ENCODE peak calls at places on chromosomes 16 and 17, in eight cellular contexts. P is T47D, O is GM03348, Q is dorsolateral prefrontal cortex, F is aorta, Y is foreskin fibroblast, J is kidney epithelial cell, V is T-helper 9 cell. A is an unnamed sample.
A peak's percentile ranks its signal among the peaks of the same experiment; 100 is the strongest.

GRCh38 chr16:11868412-11868980 is 17.2 kb upstream of the RSL1D1 start:
- DNase-seq in J (no peak), Q (no peak), O (no peak), V (no peak), F (no peak), Y (no peak), P (no peak), A (no peak)

GRCh38 chr17:17484451-17484899 is 7.7 kb downstream of the MED9 start:
- DNase-seq in F (no peak), O (no peak), Q (no peak), V (no peak), J (no peak), P (no peak), Y (no peak), A (no peak)

GRCh38 chr17:42276359-42276608 is at the start of gene STAT5B:
- DNase-seq in Y (peak; percentile 70), V (peak; percentile 48), F (peak; percentile 77), Q (peak; percentile 75), J (no peak), P (peak; percentile 97), O (peak; percentile 96), A (peak; percentile 75)

GRCh38 chr16:67481561-67482259 is 753 bp upstream of the ATP6V0D1 start:
- DNase-seq in Y (no peak), P (no peak), O (no peak), Q (peak; percentile 42), F (peak; percentile 69), J (no peak), V (peak; percentile 27), A (no peak)

GRCh38 chr17:50095626-50096037 is 481 bp downstream of the PDK2 start:
- DNase-seq in V (no peak), P (no peak), O (no peak), Y (no peak), Q (no peak), J (no peak), F (peak; percentile 47), A (no peak)

GRCh38 chr16:77881355-77882003 is 93.1 kb downstream of the VAT1L start:
- DNase-seq in P (no peak), O (no peak), F (no peak), J (no peak), Y (no peak), V (no peak), Q (no peak), A (no peak)

GRCh38 chr17:20120835-20121234 is 111.7 kb downstream of the SPECC1 start:
- DNase-seq in V (no peak), Q (peak; percentile 86), P (no peak), J (no peak), Y (no peak), F (no peak), O (no peak), A (no peak)

GRCh38 chr17:77451894-77452852 is 311.4 kb downstream of the SEC14L1 start:
- DNase-seq in V (no peak), O (peak; percentile 89), P (no peak), J (no peak), Q (peak; percentile 80), F (peak; percentile 73), Y (peak; percentile 76), A (no peak)

GRCh38 chr17:69506489-69506888 is 92.0 kb downstream of the MAP2K6 start:
- DNase-seq in F (no peak), Q (no peak), O (no peak), V (no peak), Y (no peak), J (no peak), P (no peak), A (no peak)

GRCh38 chr16:56279132-56279531 is 87.8 kb downstream of the GNAO1 start:
- DNase-seq in F (no peak), Y (no peak), O (no peak), Q (no peak), V (peak; percentile 25), J (no peak), P (no peak), A (peak; percentile 66)

GRCh38 chr17:752002-752619 is at the start of gene GEMIN4:
- DNase-seq in J (peak; percentile 39), O (peak; percentile 98), F (peak; percentile 94), V (peak; percentile 99), P (peak; percentile 81), Q (peak; percentile 94), Y (peak; percentile 80), A (peak; percentile 97)

GRCh38 chr16:68372806-68373205 is 62.0 kb downstream of the PRMT7 start:
- DNase-seq in V (no peak), P (no peak), O (no peak), Q (no peak), Y (no peak), F (peak; percentile 23), J (no peak), A (no peak)

GRCh38 chr17:5794881-5795486 is 210.7 kb upstream of the NLRP1 start:
- DNase-seq in Q (no peak), J (no peak), F (no peak), O (no peak), V (no peak), P (no peak), Y (no peak), A (no peak)

GRCh38 chr17:76382305-76382802 is 2.1 kb upstream of the SPHK1 start:
- DNase-seq in Q (no peak), J (no peak), P (no peak), O (peak; percentile 68), F (peak; percentile 75), V (no peak), Y (peak; percentile 43), A (no peak)

GRCh38 chr17:78966906-78967600 is 12.7 kb downstream of the LGALS3BP start:
- DNase-seq in V (no peak), Y (no peak), Q (no peak), F (no peak), P (no peak), O (no peak), J (no peak), A (no peak)

GRCh38 chr16:1048442-1049112 is 24.0 kb upstream of the SSTR5 start:
- DNase-seq in Q (no peak), Y (peak; percentile 19), J (no peak), O (peak; percentile 86), P (peak; percentile 79), V (no peak), F (peak; percentile 70), A (no peak)

GRCh38 chr16:20129375-20129774 is 55.7 kb upstream of the GPR139 start:
- DNase-seq in J (no peak), F (no peak), V (no peak), Y (no peak), P (no peak), O (no peak), Q (no peak), A (no peak)

GRCh38 chr16:31767267-31767666 is 106.3 kb upstream of the ZNF267 start:
- DNase-seq in J (no peak), Y (no peak), F (no peak), Q (no peak), V (no peak), O (no peak), P (no peak), A (no peak)

GRCh38 chr16:78571434-78571833 is 472.0 kb downstream of the WWOX start:
- DNase-seq in O (no peak), J (no peak), Y (no peak), P (no peak), V (no peak), Q (no peak), F (no peak), A (no peak)

GRCh38 chr16:81745704-81746558 is 33.2 kb upstream of the PLCG2 start:
- DNase-seq in P (peak; percentile 66), O (peak; percentile 91), V (peak; percentile 63), Q (peak; percentile 41), F (peak; percentile 81), J (no peak), Y (peak; percentile 24), A (peak; percentile 57)

GRCh38 chr16:69917739-69918138 is 33.4 kb upstream of the CLEC18A start:
- DNase-seq in Q (peak; percentile 61), J (peak; percentile 90), V (no peak), O (peak; percentile 90), Y (peak; percentile 88), F (peak; percentile 84), P (no peak), A (no peak)

GRCh38 chr17:81650951-81651350 is 5.4 kb downstream of the PDE6G start:
- DNase-seq in F (no peak), J (no peak), P (no peak), O (no peak), Q (no peak), Y (no peak), V (no peak), A (no peak)

GRCh38 chr16:58589311-58589890 is 40.2 kb downstream of the CNOT1 start:
- DNase-seq in P (no peak), Q (no peak), J (no peak), O (peak; percentile 9), V (no peak), F (no peak), Y (no peak), A (no peak)

GRCh38 chr17:60901806-60902205 is 224.2 kb downstream of the BCAS3 start:
- DNase-seq in O (peak; percentile 58), J (no peak), Y (peak; percentile 24), P (no peak), V (no peak), F (no peak), Q (no peak), A (no peak)

GRCh38 chr17:74981979-74982662 is 5.3 kb upstream of the CDR2L start:
- DNase-seq in P (peak; percentile 89), Q (peak; percentile 86), Y (peak; percentile 52), J (no peak), O (peak; percentile 87), V (peak; percentile 77), F (peak; percentile 83), A (peak; percentile 85)

GRCh38 chr17:64115871-64116534 is 13.9 kb downstream of the ERN1 start:
- DNase-seq in J (no peak), F (no peak), Q (no peak), P (no peak), V (no peak), O (peak; percentile 77), Y (peak; percentile 69), A (no peak)

GRCh38 chr17:28369684-28370034 is 448 bp downstream of the VTN start:
- DNase-seq in O (no peak), Y (no peak), J (no peak), F (no peak), V (no peak), Q (no peak), P (no peak), A (no peak)